ENCODE peak calls at places on chromosome 5, in four cellular contexts. I, A, L and T are unnamed samples.

GRCh38 chr5:177996660-177997318 is 747 bp upstream of the PROP1 start:
- DNase-seq in I (no peak), A (no peak), L (no peak), T (no peak)

GRCh38 chr5:139954022-139954421 is 89.1 kb downstream of the NRG2 start:
- DNase-seq in I (no peak), A (no peak), L (no peak), T (no peak)

GRCh38 chr5:132230871-132231270 is 3.2 kb upstream of the P4HA2 start:
- DNase-seq in I (no peak), A (no peak), L (no peak), T (no peak)

GRCh38 chr5:62475072-62475471 is 62.5 kb downstream of the IPO11 start:
- DNase-seq in I (peak; percentile 29), A (no peak), L (no peak), T (no peak)

GRCh38 chr5:10374032-10374431 is 20.5 kb downstream of the MARCHF6 start:
- DNase-seq in I (no peak), A (no peak), L (no peak), T (no peak)

GRCh38 chr5:6480133-6481051 is 31.7 kb downstream of the UBE2QL1 start:
- DNase-seq in I (no peak), A (no peak), L (no peak), T (no peak)

GRCh38 chr5:159768243-159768642 is 148.0 kb upstream of the ADRA1B start:
- DNase-seq in I (no peak), A (no peak), L (no peak), T (no peak)

GRCh38 chr5:37664551-37664950 is 175.3 kb downstream of the GDNF start:
- DNase-seq in I (no peak), A (no peak), L (no peak), T (no peak)

GRCh38 chr5:97085787-97086181 is 56.6 kb downstream of the LIX1 start:
- DNase-seq in I (no peak), A (no peak), L (no peak), T (no peak)

GRCh38 chr5:98227489-98227888 is 546.0 kb upstream of the RGMB start:
- DNase-seq in I (no peak), A (no peak), L (no peak), T (no peak)

GRCh38 chr5:114362197-114362976 is 517 bp downstream of the KCNN2 start:
- DNase-seq in I (no peak), A (no peak), L (peak; percentile 79), T (no peak)

GRCh38 chr5:150469718-150470470 is 20.4 kb upstream of the RPS14 start:
- DNase-seq in I (no peak), A (no peak), L (no peak), T (peak; percentile 74)

GRCh38 chr5:172104801-172105701 is 83.0 kb downstream of the STK10 start:
- DNase-seq in I (no peak), A (no peak), L (no peak), T (no peak)

GRCh38 chr5:139140631-139141071 is 57.5 kb downstream of the SIL1 start:
- DNase-seq in I (no peak), A (no peak), L (no peak), T (no peak)